ENCODE peak calls at places on chromosome 13, in four cellular contexts. One of them, this sample, is unnamed.

GRCh38 chr13:27822873-27823311 is 30.6 kb downstream of the GSX1 start:
- DNase-seq in stomach: no peak
- DNase-seq in neural progenitor cell: peak
- DNase-seq in adrenal gland: no peak
- DNase-seq in this sample: peak

GRCh38 chr13:33838567-33839131 is 20.7 kb downstream of the RFC3 start:
- DNase-seq in stomach: no peak
- DNase-seq in neural progenitor cell: no peak
- DNase-seq in adrenal gland: peak
- DNase-seq in this sample: peak

GRCh38 chr13:106906431-106906996 is 338.6 kb upstream of the ARGLU1 start:
- DNase-seq in stomach: no peak
- DNase-seq in neural progenitor cell: no peak
- DNase-seq in adrenal gland: no peak
- DNase-seq in this sample: no peak

GRCh38 chr13:65302691-65303090 is 1927.4 kb downstream of the PCDH9 start:
- DNase-seq in stomach: no peak
- DNase-seq in neural progenitor cell: no peak
- DNase-seq in adrenal gland: no peak
- DNase-seq in this sample: no peak

GRCh38 chr13:93689333-93689732 is 462.7 kb downstream of the GPC6 start:
- DNase-seq in stomach: no peak
- DNase-seq in neural progenitor cell: no peak
- DNase-seq in adrenal gland: no peak
- DNase-seq in this sample: peak

GRCh38 chr13:60645552-60646138 is 248.6 kb downstream of the TDRD3 start:
- DNase-seq in stomach: no peak
- DNase-seq in neural progenitor cell: no peak
- DNase-seq in adrenal gland: no peak
- DNase-seq in this sample: no peak

GRCh38 chr13:109939838-109940237 is 153.5 kb upstream of the IRS2 start:
- DNase-seq in stomach: no peak
- DNase-seq in neural progenitor cell: no peak
- DNase-seq in adrenal gland: no peak
- DNase-seq in this sample: no peak

GRCh38 chr13:40345149-40345514 is 321.3 kb downstream of the FOXO1 start:
- DNase-seq in stomach: no peak
- DNase-seq in neural progenitor cell: no peak
- DNase-seq in adrenal gland: no peak
- DNase-seq in this sample: no peak

GRCh38 chr13:35784286-35784951 is 307.9 kb upstream of the MAB21L1 start:
- DNase-seq in stomach: no peak
- DNase-seq in neural progenitor cell: no peak
- DNase-seq in adrenal gland: no peak
- DNase-seq in this sample: peak

GRCh38 chr13:94233401-94233800 is 246.1 kb downstream of the DCT start:
- DNase-seq in stomach: no peak
- DNase-seq in neural progenitor cell: no peak
- DNase-seq in adrenal gland: peak
- DNase-seq in this sample: peak

GRCh38 chr13:51277943-51278342 is 55.7 kb downstream of the FAM124A start:
- DNase-seq in stomach: no peak
- DNase-seq in neural progenitor cell: no peak
- DNase-seq in adrenal gland: no peak
- DNase-seq in this sample: no peak

GRCh38 chr13:110336681-110337080 is 29.6 kb downstream of the COL4A2 start:
- DNase-seq in stomach: no peak
- DNase-seq in neural progenitor cell: no peak
- DNase-seq in adrenal gland: peak
- DNase-seq in this sample: peak

GRCh38 chr13:85074543-85075313 is 724.5 kb downstream of the SLITRK6 start:
- DNase-seq in stomach: no peak
- DNase-seq in neural progenitor cell: no peak
- DNase-seq in adrenal gland: no peak
- DNase-seq in this sample: no peak

GRCh38 chr13:77697208-77698103 is at the start of gene SLAIN1:
- DNase-seq in stomach: peak
- DNase-seq in neural progenitor cell: peak
- DNase-seq in adrenal gland: peak
- DNase-seq in this sample: peak

GRCh38 chr13:48146636-48147035 is 51.7 kb upstream of the MED4 start:
- DNase-seq in stomach: no peak
- DNase-seq in neural progenitor cell: no peak
- DNase-seq in adrenal gland: no peak
- DNase-seq in this sample: no peak

GRCh38 chr13:22009937-22010336 is 339.1 kb downstream of the FGF9 start:
- DNase-seq in stomach: no peak
- DNase-seq in neural progenitor cell: no peak
- DNase-seq in adrenal gland: no peak
- DNase-seq in this sample: no peak

GRCh38 chr13:98147521-98147920 is 4.6 kb downstream of the FARP1 start:
- DNase-seq in stomach: no peak
- DNase-seq in neural progenitor cell: no peak
- DNase-seq in adrenal gland: peak
- DNase-seq in this sample: no peak

GRCh38 chr13:90014038-90014437 is 1333.4 kb upstream of the MIR17HG start:
- DNase-seq in stomach: no peak
- DNase-seq in neural progenitor cell: no peak
- DNase-seq in adrenal gland: no peak
- DNase-seq in this sample: no peak

GRCh38 chr13:109158383-109158782 is 529.0 kb downstream of the MYO16 start:
- DNase-seq in stomach: no peak
- DNase-seq in neural progenitor cell: no peak
- DNase-seq in adrenal gland: no peak
- DNase-seq in this sample: no peak

DNA sequence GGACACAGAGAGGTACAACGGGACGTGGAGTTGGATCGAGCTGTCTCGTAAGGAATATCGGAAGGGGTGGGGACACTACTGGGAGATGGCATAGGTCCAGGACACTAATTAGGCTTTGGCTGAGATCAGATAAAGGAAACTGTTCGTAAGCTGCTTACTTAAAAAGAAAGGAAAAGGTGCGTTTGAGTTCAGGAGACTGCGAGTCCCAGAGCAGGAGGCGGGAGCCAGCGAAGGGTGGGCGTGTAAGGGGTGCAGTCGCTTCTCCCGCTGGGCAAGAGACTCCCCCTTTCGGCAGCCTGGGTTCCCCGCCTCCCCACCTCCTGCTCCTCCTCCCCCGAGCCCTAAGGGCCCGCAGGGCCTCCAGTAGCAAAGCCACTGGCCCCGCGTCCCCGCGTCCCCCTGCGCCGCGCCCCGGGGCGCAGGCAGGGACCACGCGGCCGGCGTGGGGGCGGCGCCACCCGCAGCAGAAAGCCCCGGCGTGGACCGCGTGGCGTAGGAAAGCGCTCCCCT is 571 bp downstream of the ABCC4 start:
- DNase-seq in stomach: peak
- DNase-seq in neural progenitor cell: peak
- DNase-seq in adrenal gland: no peak
- DNase-seq in this sample: peak
- TF ChIP-seq CTCF in stomach: no peak
- TF ChIP-seq CTCF in neural progenitor cell: peak
- TF ChIP-seq CTCF in adrenal gland: no peak
- TF ChIP-seq CTCF in this sample: peak

GRCh38 chr13:29428992-29429315 is 166.5 kb downstream of the SLC7A1 start:
- DNase-seq in stomach: no peak
- DNase-seq in neural progenitor cell: no peak
- DNase-seq in adrenal gland: no peak
- DNase-seq in this sample: no peak
- H3K4me3 ChIP-seq in stomach: peak
- H3K4me3 ChIP-seq in neural progenitor cell: peak
- H3K4me3 ChIP-seq in adrenal gland: no peak
- H3K4me3 ChIP-seq in this sample: peak

GRCh38 chr13:113087923-113088690 is 17.5 kb upstream of the F7 start:
- DNase-seq in stomach: no peak
- DNase-seq in neural progenitor cell: no peak
- DNase-seq in adrenal gland: no peak
- DNase-seq in this sample: no peak
- TF ChIP-seq CTCF in stomach: no peak
- TF ChIP-seq CTCF in neural progenitor cell: no peak
- TF ChIP-seq CTCF in adrenal gland: no peak
- TF ChIP-seq CTCF in this sample: no peak

DNA sequence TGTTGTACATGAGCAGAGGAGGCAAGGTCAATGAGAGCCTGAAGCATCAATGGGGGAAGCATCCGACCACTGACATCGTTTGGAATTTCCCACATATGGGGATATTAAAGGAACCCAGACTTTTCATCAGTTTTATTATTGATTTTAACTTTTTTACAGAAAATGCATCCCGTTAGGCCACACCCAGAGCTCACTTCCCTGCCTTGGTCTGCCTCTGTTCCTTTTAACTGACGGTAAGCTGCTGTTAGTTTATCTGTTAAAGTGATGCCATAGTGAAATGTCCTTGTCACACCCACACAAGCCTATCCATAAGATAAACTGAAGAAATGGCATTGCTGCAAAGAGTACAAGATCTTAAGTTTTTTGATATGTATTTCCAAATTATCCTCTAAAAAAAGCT is 43.9 kb downstream of the MIPEP start:
- DNase-seq in stomach: no peak
- DNase-seq in neural progenitor cell: no peak
- DNase-seq in adrenal gland: no peak
- DNase-seq in this sample: no peak
- H3K4me3 ChIP-seq in stomach: no peak
- H3K4me3 ChIP-seq in neural progenitor cell: no peak
- H3K4me3 ChIP-seq in adrenal gland: no peak
- H3K4me3 ChIP-seq in this sample: no peak

DNA sequence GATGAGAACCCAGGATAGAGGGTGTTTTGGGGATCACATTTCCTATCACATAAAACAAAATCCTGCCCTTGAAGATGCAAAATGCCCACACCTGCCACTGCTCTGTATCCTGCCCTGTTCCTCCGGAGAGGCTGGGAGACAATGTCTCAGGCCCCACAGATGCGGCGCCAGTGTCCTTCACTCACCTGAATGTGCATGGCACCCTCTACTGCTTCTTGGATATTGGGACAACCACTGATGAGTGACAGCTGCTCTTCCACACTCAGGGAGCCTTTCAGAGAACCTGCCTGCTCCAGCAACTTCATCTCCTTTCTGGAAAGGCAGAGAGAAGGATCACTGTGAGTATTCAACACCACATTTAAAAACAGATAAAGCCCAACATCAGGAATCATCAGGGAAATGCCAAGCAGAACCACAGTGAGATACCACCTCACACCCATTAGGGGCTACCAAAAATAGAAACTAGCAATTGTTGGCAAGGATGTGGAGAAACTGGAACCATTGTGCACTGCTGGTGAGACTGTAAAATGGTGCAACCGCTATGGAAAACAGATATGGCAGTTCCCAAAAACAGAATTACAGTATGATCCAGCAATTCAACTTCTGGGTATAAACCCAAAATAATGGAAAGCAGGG is 36.4 kb downstream of the CRYL1 start:
- DNase-seq in stomach: peak
- DNase-seq in neural progenitor cell: no peak
- DNase-seq in adrenal gland: no peak
- DNase-seq in this sample: no peak
- TF ChIP-seq CTCF in stomach: no peak
- TF ChIP-seq CTCF in neural progenitor cell: no peak
- TF ChIP-seq CTCF in adrenal gland: peak
- TF ChIP-seq CTCF in this sample: no peak

GRCh38 chr13:99982021-99982740 is 597 bp downstream of the ZIC2 start:
- DNase-seq in stomach: no peak
- DNase-seq in neural progenitor cell: peak
- DNase-seq in adrenal gland: no peak
- DNase-seq in this sample: no peak

GRCh38 chr13:99981115-99982020 is at the start of gene ZIC2:
- DNase-seq in stomach: no peak
- DNase-seq in neural progenitor cell: peak
- DNase-seq in adrenal gland: no peak
- DNase-seq in this sample: no peak

GRCh38 chr13:99983401-99984133 is 2.0 kb downstream of the ZIC2 start:
- DNase-seq in stomach: no peak
- DNase-seq in neural progenitor cell: peak
- DNase-seq in adrenal gland: no peak
- DNase-seq in this sample: no peak

GRCh38 chr13:99984134-99984462 is 2.5 kb downstream of the ZIC2 start:
- DNase-seq in stomach: no peak
- DNase-seq in neural progenitor cell: peak
- DNase-seq in adrenal gland: no peak
- DNase-seq in this sample: no peak

GRCh38 chr13:99982741-99983400 is 1.3 kb downstream of the ZIC2 start:
- DNase-seq in stomach: no peak
- DNase-seq in neural progenitor cell: peak
- DNase-seq in adrenal gland: no peak
- DNase-seq in this sample: no peak
- H3K4me3 ChIP-seq in stomach: no peak
- H3K4me3 ChIP-seq in neural progenitor cell: peak
- H3K4me3 ChIP-seq in adrenal gland: no peak
- H3K4me3 ChIP-seq in this sample: no peak

DNA sequence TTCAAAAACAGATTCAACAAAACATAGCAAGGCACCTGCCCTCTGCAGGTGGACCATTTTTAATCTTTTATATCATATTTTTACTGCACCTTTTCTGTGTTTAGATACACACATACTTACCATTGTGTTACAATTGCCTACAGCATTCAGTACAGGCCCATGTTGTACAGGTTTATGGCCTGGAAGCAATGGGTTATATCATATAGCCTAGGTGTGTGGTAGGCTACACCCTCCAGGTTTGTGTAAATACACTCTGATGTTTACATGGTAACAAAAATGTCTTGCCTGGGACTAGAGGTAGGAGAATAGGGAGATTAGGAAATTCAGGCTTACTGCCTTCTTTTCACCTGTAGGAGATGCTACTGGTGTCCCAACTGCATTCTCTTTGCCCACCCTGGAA is 8.2 kb upstream of the UBAC2 start:
- DNase-seq in stomach: no peak
- DNase-seq in neural progenitor cell: no peak
- DNase-seq in adrenal gland: no peak
- DNase-seq in this sample: no peak
- TF ChIP-seq CTCF in stomach: no peak
- TF ChIP-seq CTCF in neural progenitor cell: no peak
- TF ChIP-seq CTCF in adrenal gland: no peak
- TF ChIP-seq CTCF in this sample: no peak

GRCh38 chr13:102555914-102556553 is 40.8 kb upstream of the TPP2 start:
- DNase-seq in stomach: no peak
- DNase-seq in neural progenitor cell: peak
- DNase-seq in adrenal gland: no peak
- DNase-seq in this sample: peak

GRCh38 chr13:102558029-102558428 is 38.8 kb upstream of the TPP2 start:
- DNase-seq in stomach: no peak
- DNase-seq in neural progenitor cell: no peak
- DNase-seq in adrenal gland: no peak
- DNase-seq in this sample: no peak

GRCh38 chr13:102561933-102562332 is 34.9 kb upstream of the TPP2 start:
- DNase-seq in stomach: no peak
- DNase-seq in neural progenitor cell: no peak
- DNase-seq in adrenal gland: no peak
- DNase-seq in this sample: no peak

DNA sequence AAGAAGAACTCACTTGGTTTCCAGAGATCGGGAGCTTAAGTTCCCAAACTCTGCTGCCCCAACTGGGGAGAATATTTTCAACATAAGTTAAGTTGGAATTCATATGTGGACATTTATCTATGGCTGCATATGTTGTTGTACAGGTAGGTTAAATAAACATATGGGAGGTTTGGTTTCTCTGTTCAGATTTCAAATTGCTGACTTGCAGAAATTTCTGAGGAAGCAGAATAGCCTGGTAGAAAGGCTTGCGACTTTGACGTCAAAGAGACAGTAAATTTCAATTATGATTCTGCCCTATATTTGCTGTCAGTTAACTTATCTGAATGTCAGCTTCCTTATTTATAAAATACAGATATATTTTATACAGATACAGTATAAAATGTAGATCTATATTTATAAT is 40.0 kb upstream of the TPP2 start:
- DNase-seq in stomach: no peak
- DNase-seq in neural progenitor cell: no peak
- DNase-seq in adrenal gland: no peak
- DNase-seq in this sample: peak
- H3K4me3 ChIP-seq in stomach: no peak
- H3K4me3 ChIP-seq in neural progenitor cell: no peak
- H3K4me3 ChIP-seq in adrenal gland: no peak
- H3K4me3 ChIP-seq in this sample: no peak